ENCODE peak calls at places on chromosomes 3 and 15, in five cellular contexts. J, Y, O, T and A are unnamed samples. For H3K36me3, the result is how much of the 10 kb centered on the place peaks cover.

GRCh38 chr3:180063783-180064182 is 27.0 kb upstream of the PEX5L start:
- DNase-seq in J (no peak), Y (no peak), T (no peak), O (no peak), A (no peak)

GRCh38 chr3:42535981-42536784 is 33.7 kb downstream of the VIPR1 start:
- DNase-seq in J (peak), O (peak), T (no peak), Y (no peak), A (peak)

GRCh38 chr15:63492541-63493077 is 11.8 kb upstream of the USP3 start:
- DNase-seq in Y (no peak), T (no peak), J (no peak), O (no peak), A (no peak)

GRCh38 chr3:27568393-27568792 is 84.2 kb upstream of the SLC4A7 start:
- DNase-seq in O (no peak), T (peak), J (no peak), Y (no peak), A (no peak)

GRCh38 chr15:45795487-45796069 is 160.7 kb downstream of the SQOR start:
- DNase-seq in T (no peak), O (no peak), J (peak), Y (no peak), A (peak)

GRCh38 chr3:114221165-114221880 is 16.1 kb downstream of the ZNF80 start:
- DNase-seq in O (no peak), T (no peak), J (no peak), Y (no peak), A (no peak)

GRCh38 chr3:113245775-113246174 is 34.4 kb downstream of the BOC start:
- DNase-seq in T (no peak), J (no peak), O (no peak), Y (no peak), A (no peak)

GRCh38 chr3:36969085-36969484 is 23.8 kb downstream of the EPM2AIP1 start:
- DNase-seq in J (no peak), O (no peak), Y (no peak), T (no peak), A (no peak)

GRCh38 chr15:50247819-50248650 is 17.5 kb downstream of the HDC start:
- DNase-seq in O (peak), Y (no peak), T (no peak), J (no peak), A (peak)

GRCh38 chr3:44729384-44729910 is at the start of gene ZNF501:
- DNase-seq in O (peak), J (peak), Y (peak), T (peak), A (peak)

GRCh38 chr3:52039426-52039825 is 16.9 kb downstream of the DUSP7 start:
- DNase-seq in Y (no peak), O (no peak), T (no peak), J (no peak), A (no peak)
- H3K4me3 ChIP-seq in Y (no peak), O (no peak), T (no peak), J (no peak), A (no peak)

GRCh38 chr3:142497729-142498128 is 49.9 kb upstream of the XRN1 start:
- DNase-seq in O (no peak), T (no peak), J (no peak), Y (no peak), A (no peak)
- H3K36me3 ChIP-seq in O (under half), T (under half), J (under half), Y (under half), A (under half)

GRCh38 chr3:154121236-154122095 is at the start of gene ARHGEF26:
- DNase-seq in Y (peak), J (peak), T (peak), O (peak), A (peak)
- TF ChIP-seq POLR2A in Y (peak), J (peak), T (peak), O (no peak), A (peak)

DNA sequence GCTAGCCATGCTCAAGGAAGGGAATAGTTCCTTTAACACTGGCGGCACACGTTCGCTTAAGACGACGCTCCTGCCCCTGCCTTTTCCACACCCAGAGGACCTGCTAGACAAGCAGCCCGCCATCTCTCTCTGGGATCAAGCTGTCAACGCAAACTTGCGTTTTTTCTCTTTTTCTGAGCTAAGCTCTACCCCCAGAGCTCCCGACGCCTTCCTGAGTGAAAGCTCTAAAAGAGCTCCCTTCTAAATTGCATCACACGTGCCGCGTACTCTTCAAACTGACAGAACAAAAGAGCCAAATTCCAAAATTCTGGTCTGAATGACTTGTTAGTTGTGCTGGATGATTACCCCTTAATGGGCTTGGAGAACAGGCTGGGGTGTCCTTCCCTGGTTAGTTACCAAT is 81.2 kb downstream of the MDFIC2 start:
- DNase-seq in J (no peak), T (no peak), Y (no peak), O (no peak), A (no peak)
- H3K4me3 ChIP-seq in J (no peak), T (no peak), Y (no peak), O (no peak), A (no peak)

GRCh38 chr3:31625358-31625757 is 92.6 kb downstream of the STT3B start:
- DNase-seq in Y (no peak), J (no peak), T (no peak), O (no peak), A (no peak)
- H3K36me3 ChIP-seq in Y (under half), J (under half), T (under half), O (under half), A (under half)

GRCh38 chr15:44715142-44715796 is 4.0 kb downstream of the B2M start:
- DNase-seq in O (peak), T (no peak), Y (no peak), J (no peak), A (no peak)
- TF ChIP-seq POLR2A in O (no peak), T (no peak), Y (no peak), J (no peak), A (no peak)

GRCh38 chr3:110569073-110569472 is 502.5 kb upstream of the NECTIN3 start:
- DNase-seq in O (no peak), J (no peak), T (no peak), Y (no peak), A (no peak)
- H3K4me3 ChIP-seq in O (no peak), J (no peak), T (no peak), Y (no peak), A (no peak)

DNA sequence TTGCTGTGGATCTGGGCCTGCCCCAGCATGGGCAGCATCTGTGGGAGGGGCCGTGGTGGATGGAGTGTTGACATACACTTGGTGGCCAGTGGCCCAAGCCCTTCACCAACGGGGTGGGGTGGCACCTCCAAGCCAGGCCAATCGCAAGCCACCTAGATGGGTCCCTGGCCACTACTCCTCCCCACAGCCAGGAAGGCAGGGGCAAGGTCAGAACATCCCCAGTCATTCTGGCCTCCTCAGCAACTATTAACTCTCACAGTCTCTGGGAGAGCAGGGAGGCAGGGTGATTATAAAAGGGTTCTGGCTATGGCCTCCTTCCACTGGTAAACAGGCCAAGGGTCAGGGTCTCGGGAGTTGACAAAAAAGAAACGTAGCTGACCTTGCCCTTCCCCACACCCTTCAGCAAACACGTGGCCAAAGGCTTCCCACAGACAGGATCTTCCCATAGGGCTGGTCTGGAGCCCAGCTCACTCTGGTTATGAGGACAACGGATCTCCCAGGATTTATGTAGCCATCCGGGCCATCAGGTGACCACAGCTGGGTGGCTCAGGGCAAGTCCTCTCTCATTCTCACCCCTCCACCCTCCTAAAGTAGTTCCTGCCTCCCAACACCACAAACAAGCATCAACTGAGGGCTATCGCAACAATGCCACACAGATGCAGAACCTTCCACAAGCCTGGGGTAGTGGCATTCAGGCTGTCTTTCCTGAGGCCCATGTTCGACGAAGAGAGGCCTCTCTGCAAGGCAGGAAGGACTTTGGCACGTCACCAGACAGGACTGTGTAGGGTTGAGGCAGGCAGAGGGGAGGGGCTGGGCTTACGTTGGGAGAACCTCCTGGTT is 18.9 kb downstream of the TLE3 start:
- DNase-seq in Y (peak), O (no peak), J (no peak), T (no peak), A (no peak)
- H3K36me3 ChIP-seq in Y (under half), O (under half), J (under half), T (under half), A (under half)

GRCh38 chr15:31344824-31345605 is 18.4 kb downstream of the KLF13 start:
- DNase-seq in Y (peak), J (no peak), O (peak), T (no peak), A (peak)
- TF ChIP-seq POLR2A in Y (no peak), J (no peak), O (peak), T (no peak), A (peak)

GRCh38 chr3:38008971-38009580 is 18.5 kb downstream of the VILL start:
- DNase-seq in J (no peak), T (no peak), O (no peak), Y (peak), A (no peak)

GRCh38 chr3:38006445-38006995 is 15.9 kb downstream of the VILL start:
- DNase-seq in T (no peak), J (no peak), O (no peak), Y (peak), A (no peak)

GRCh38 chr3:38008191-38008701 is 17.7 kb downstream of the VILL start:
- DNase-seq in Y (peak), J (no peak), T (no peak), O (no peak), A (no peak)

GRCh38 chr3:38006031-38006430 is 15.4 kb downstream of the VILL start:
- DNase-seq in O (no peak), Y (peak), J (no peak), T (no peak), A (no peak)

GRCh38 chr3:38007754-38008090 is 17.1 kb downstream of the VILL start:
- DNase-seq in J (no peak), O (no peak), T (no peak), Y (peak), A (no peak)
- H3K4me3 ChIP-seq in J (no peak), O (no peak), T (no peak), Y (no peak), A (no peak)